ENCODE peak calls at places on chromosome 4, in nine cellular contexts. L is endodermal cell, Y is astrocyte of the spinal cord, Z is GM06990, V is epithelial cell of esophagus, U is prostate gland, X is neural progenitor cell, G is cardiac muscle cell, T is AG09309. W is an unnamed sample.
A peak's percentile ranks its signal among the peaks of the same experiment; 100 is the strongest.

GRCh38 chr4:121370729-121371325 is 10.0 kb downstream of the QRFPR start:
- DNase-seq in L (peak; percentile 59), Y (peak; percentile 54), Z (no peak), V (peak; percentile 50), U (peak; percentile 8), X (peak; percentile 16), G (peak; percentile 58), T (no peak), W (peak; percentile 56)

GRCh38 chr4:47717173-47717572 is 120.7 kb downstream of the CORIN start:
- DNase-seq in L (peak; percentile 57), Y (no peak), Z (no peak), V (no peak), U (no peak), X (peak; percentile 46), G (no peak), T (no peak), W (no peak)

GRCh38 chr4:184932343-184932742 is 85.9 kb upstream of the HELT start:
- DNase-seq in L (peak; percentile 71), Y (no peak), Z (no peak), V (no peak), U (no peak), X (peak; percentile 65), G (peak; percentile 5), T (no peak), W (no peak)

GRCh38 chr4:130125468-130125867 is 1029.5 kb downstream of the C4orf33 start:
- DNase-seq in L (no peak), Y (peak; percentile 53), Z (no peak), V (no peak), U (no peak), X (no peak), G (no peak), T (no peak), W (no peak)

GRCh38 chr4:4402966-4403365 is 16.1 kb downstream of the NSG1 start:
- DNase-seq in L (no peak), Y (no peak), Z (no peak), V (peak; percentile 82), U (no peak), X (no peak), G (no peak), T (no peak), W (no peak)

GRCh38 chr4:117085185-117085701 is at the start of gene TRAM1L1:
- DNase-seq in L (peak; percentile 94), Y (peak; percentile 79), Z (no peak), V (peak; percentile 42), U (peak; percentile 22), X (peak; percentile 87), G (peak; percentile 73), T (no peak), W (peak; percentile 56)

GRCh38 chr4:138398297-138398696 is 156.1 kb upstream of the SLC7A11 start:
- DNase-seq in L (peak; percentile 83), Y (no peak), Z (no peak), V (no peak), U (no peak), X (peak; percentile 80), G (no peak), T (no peak), W (no peak)

GRCh38 chr4:136768925-136769275 is 763.4 kb downstream of the PCDH18 start:
- DNase-seq in L (no peak), Y (no peak), Z (no peak), V (peak; percentile 60), U (no peak), X (peak; percentile 29), G (no peak), T (no peak), W (no peak)

GRCh38 chr4:138305055-138305454 is 62.9 kb upstream of the SLC7A11 start:
- DNase-seq in L (no peak), Y (no peak), Z (no peak), V (no peak), U (no peak), X (no peak), G (no peak), T (no peak), W (no peak)

GRCh38 chr4:53507671-53508286 is 83.5 kb downstream of the LNX1 start:
- DNase-seq in L (no peak), Y (peak; percentile 95), Z (no peak), V (no peak), U (no peak), X (no peak), G (peak; percentile 98), T (peak; percentile 98), W (peak; percentile 52)

GRCh38 chr4:52377563-52377962 is 281.5 kb downstream of the USP46 start:
- DNase-seq in L (peak; percentile 77), Y (no peak), Z (no peak), V (no peak), U (no peak), X (peak; percentile 62), G (no peak), T (no peak), W (no peak)

GRCh38 chr4:183300660-183301059 is 19.4 kb downstream of the CLDN22 start:
- DNase-seq in L (no peak), Y (peak; percentile 9), Z (no peak), V (no peak), U (no peak), X (no peak), G (no peak), T (no peak), W (no peak)

GRCh38 chr4:118270492-118270891 is 82.3 kb downstream of the PRSS12 start:
- DNase-seq in L (no peak), Y (peak; percentile 72), Z (no peak), V (peak; percentile 68), U (no peak), X (peak; percentile 65), G (peak; percentile 72), T (no peak), W (no peak)

GRCh38 chr4:135365065-135365464 is 1163.5 kb upstream of the PABPC4L start:
- DNase-seq in L (no peak), Y (peak; percentile 27), Z (no peak), V (no peak), U (no peak), X (no peak), G (peak; percentile 16), T (no peak), W (no peak)

GRCh38 chr4:145882594-145882993 is 56.0 kb downstream of the ZNF827 start:
- DNase-seq in L (no peak), Y (no peak), Z (no peak), V (no peak), U (no peak), X (no peak), G (no peak), T (no peak), W (no peak)

GRCh38 chr4:24044610-24045589 is 155.1 kb upstream of the PPARGC1A start:
- DNase-seq in L (no peak), Y (no peak), Z (no peak), V (no peak), U (no peak), X (no peak), G (no peak), T (no peak), W (no peak)

DNA sequence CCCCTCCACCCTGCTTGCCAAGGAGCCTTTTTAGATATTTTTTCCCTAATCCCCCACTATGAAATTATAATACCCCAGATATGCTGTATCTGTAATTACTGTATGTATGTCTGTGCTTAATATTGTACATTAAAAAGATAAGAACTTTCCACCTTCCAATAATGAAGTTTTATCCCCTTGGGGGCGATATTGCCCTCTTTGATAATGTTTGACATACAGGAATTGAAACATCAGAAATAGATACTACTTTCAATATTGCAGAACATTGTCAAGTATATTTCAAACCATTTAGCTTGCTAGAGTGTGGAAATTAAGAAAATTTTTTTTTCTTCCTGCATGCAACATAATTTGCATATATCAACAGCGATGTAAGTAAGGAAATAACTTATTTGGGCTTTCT is 58.9 kb downstream of the NAF1 start:
- DNase-seq in L (no peak), Y (peak; percentile 41), Z (peak; percentile 13), V (peak; percentile 34), U (no peak), X (no peak), G (peak; percentile 33), T (no peak), W (no peak)
- TF ChIP-seq CTCF in L (peak; percentile 58), Y (peak; percentile 27), Z (peak; percentile 38), V (no peak), U (no peak), X (peak; percentile 33), G (peak; percentile 23), T (peak; percentile 21), W (peak; percentile 16)

GRCh38 chr4:13430834-13431568 is 53.1 kb downstream of the RAB28 start:
- DNase-seq in L (peak; percentile 48), Y (no peak), Z (no peak), V (peak; percentile 14), U (no peak), X (no peak), G (no peak), T (no peak), W (no peak)
- TF ChIP-seq CTCF in L (peak; percentile 76), Y (peak; percentile 22), Z (peak; percentile 31), V (peak; percentile 17), U (no peak), X (peak; percentile 50), G (peak; percentile 18), T (peak; percentile 18), W (no peak)

DNA sequence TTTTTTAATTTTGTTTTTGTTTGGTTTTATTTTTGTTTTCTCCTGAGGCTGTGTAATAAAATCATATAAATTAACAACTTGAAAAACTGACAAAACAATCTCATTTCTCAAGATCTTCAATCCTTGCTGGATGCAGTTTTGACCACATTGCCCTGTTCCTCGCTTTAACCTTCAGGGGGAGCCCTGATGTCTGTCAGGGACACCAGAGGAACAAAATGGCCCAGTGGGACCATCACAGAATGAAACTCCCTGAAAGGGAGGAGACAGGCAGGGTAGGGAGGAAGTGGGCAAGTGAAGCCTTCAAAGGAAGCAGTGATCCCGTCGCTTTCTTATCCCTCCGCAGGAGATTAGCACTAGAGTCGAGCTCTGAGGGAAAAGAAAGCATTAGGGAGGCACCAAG is 274.9 kb upstream of the LDB2 start:
- DNase-seq in L (peak; percentile 82), Y (no peak), Z (no peak), V (no peak), U (no peak), X (peak; percentile 69), G (no peak), T (no peak), W (no peak)
- TF ChIP-seq CTCF in L (peak; percentile 82), Y (peak; percentile 28), Z (peak; percentile 62), V (no peak), U (no peak), X (peak; percentile 65), G (peak; percentile 39), T (no peak), W (no peak)

GRCh38 chr4:1288786-1289185 is 905 bp upstream of the MAEA start:
- DNase-seq in L (peak; percentile 26), Y (no peak), Z (no peak), V (no peak), U (no peak), X (no peak), G (no peak), T (no peak), W (no peak)

GRCh38 chr4:1283711-1284110 is 6.0 kb upstream of the MAEA start:
- DNase-seq in L (no peak), Y (no peak), Z (no peak), V (no peak), U (no peak), X (no peak), G (no peak), T (no peak), W (no peak)

GRCh38 chr4:1289232-1290164 is at the start of gene MAEA:
- DNase-seq in L (peak; percentile 98), Y (peak; percentile 96), Z (peak; percentile 98), V (peak; percentile 98), U (peak; percentile 96), X (peak; percentile 98), G (peak; percentile 97), T (peak; percentile 79), W (peak; percentile 99)

GRCh38 chr4:1285151-1285789 is 4.4 kb upstream of the MAEA start:
- DNase-seq in L (no peak), Y (no peak), Z (no peak), V (no peak), U (no peak), X (no peak), G (no peak), T (no peak), W (no peak)

GRCh38 chr4:1285790-1286553 is 3.7 kb upstream of the MAEA start:
- DNase-seq in L (peak; percentile 95), Y (no peak), Z (no peak), V (no peak), U (no peak), X (peak; percentile 88), G (no peak), T (no peak), W (no peak)
- TF ChIP-seq CTCF in L (peak; percentile 64), Y (no peak), Z (peak; percentile 34), V (no peak), U (no peak), X (peak; percentile 78), G (no peak), T (peak; percentile 33), W (no peak)